ENCODE peak calls at places on chromosomes 5 and 9, in ten cellular contexts. P, S, N, T, J, O, U, I, R and E are unnamed samples.

GRCh38 chr9:131875828-131876485 is 136.1 kb upstream of the RAPGEF1 start:
- DNase-seq in T (no peak), J (no peak), P (no peak), R (no peak), O (no peak), S (no peak), N (no peak), U (no peak), I (no peak), E (no peak)

GRCh38 chr5:34531736-34532135 is 124.4 kb upstream of the RAI14 start:
- DNase-seq in J (no peak), N (no peak), O (no peak), S (no peak), I (no peak), T (peak; percentile 63), U (no peak), P (no peak), R (no peak), E (no peak)

GRCh38 chr5:33579163-33579562 is 138.4 kb downstream of the TARS1 start:
- DNase-seq in S (no peak), O (no peak), J (no peak), U (no peak), I (no peak), N (no peak), R (no peak), T (no peak), P (no peak), E (no peak)

GRCh38 chr5:164360589-164360988 is 855.2 kb downstream of the MAT2B start:
- DNase-seq in P (no peak), T (no peak), R (no peak), O (no peak), N (no peak), I (no peak), J (no peak), S (no peak), U (no peak), E (no peak)

GRCh38 chr9:99253134-99253533 is 31.1 kb downstream of the SEC61B start:
- DNase-seq in P (no peak), I (no peak), O (no peak), R (peak; percentile 52), J (no peak), T (no peak), U (no peak), S (peak; percentile 52), N (no peak), E (no peak)

GRCh38 chr5:169745441-169746146 is 108.5 kb downstream of the DOCK2 start:
- DNase-seq in T (peak; percentile 52), U (no peak), N (no peak), I (peak; percentile 30), R (no peak), J (peak; percentile 67), P (no peak), O (no peak), S (no peak), E (no peak)

GRCh38 chr5:127290019-127290945 is at the start of gene MEGF10:
- DNase-seq in S (no peak), R (peak; percentile 40), T (peak; percentile 40), U (no peak), O (no peak), I (peak; percentile 42), N (no peak), J (no peak), P (no peak), E (no peak)

GRCh38 chr5:144421411-144421810 is 250.7 kb downstream of the KCTD16 start:
- DNase-seq in R (no peak), U (no peak), J (no peak), S (no peak), O (no peak), P (no peak), I (no peak), N (no peak), T (no peak), E (no peak)

GRCh38 chr5:74281191-74281590 is 359.3 kb downstream of the ENC1 start:
- DNase-seq in S (no peak), N (no peak), O (no peak), R (no peak), I (no peak), P (no peak), U (no peak), J (no peak), T (no peak), E (no peak)

GRCh38 chr5:58484505-58484904 is 6.7 kb upstream of the GAPT start:
- DNase-seq in U (no peak), R (no peak), I (no peak), O (no peak), P (no peak), N (no peak), J (no peak), S (no peak), T (no peak), E (no peak)

GRCh38 chr9:94056442-94056974 is 27.8 kb upstream of the PTPDC1 start:
- DNase-seq in R (no peak), J (peak; percentile 35), S (no peak), N (no peak), T (peak; percentile 83), P (no peak), O (no peak), U (no peak), I (no peak), E (no peak)

GRCh38 chr5:37375091-37375490 is 4.0 kb upstream of the WDR70 start:
- DNase-seq in S (no peak), P (no peak), U (no peak), I (no peak), T (peak; percentile 5), O (no peak), R (no peak), N (no peak), J (no peak), E (no peak)